ENCODE peak calls at places on chromosomes 4 and X, in ten cellular contexts. W, Z, O, N, G, C, D, H, Y and A are unnamed samples.
A peak's percentile ranks its signal among the peaks of the same experiment; 100 is the strongest.

GRCh38 chrX:104351173-104351769 is 96.5 kb upstream of the ESX1 start:
- DNase-seq in C (no peak), Z (no peak), G (peak; percentile 61), O (no peak), Y (peak; percentile 61), W (no peak), N (no peak), H (peak; percentile 59), D (no peak), A (no peak)

GRCh38 chrX:154082396-154083133 is 15.0 kb downstream of the MECP2 start:
- DNase-seq in W (no peak), D (no peak), O (no peak), H (peak; percentile 47), G (peak; percentile 77), Z (no peak), Y (peak; percentile 30), N (no peak), C (no peak), A (no peak)

GRCh38 chrX:153423652-153424051 is 12.4 kb downstream of the ZFP92 start:
- DNase-seq in D (peak; percentile 55), C (no peak), W (no peak), Y (no peak), O (no peak), Z (no peak), N (no peak), G (peak; percentile 14), H (no peak), A (no peak)

GRCh38 chr4:4289055-4289454 is 899 bp downstream of the LYAR start:
- DNase-seq in G (no peak), Y (no peak), C (no peak), W (no peak), N (no peak), Z (no peak), H (no peak), D (no peak), O (no peak), A (no peak)

GRCh38 chr4:99180367-99181169 is 36.5 kb upstream of the ADH4 start:
- DNase-seq in G (peak; percentile 87), D (no peak), C (peak; percentile 20), Z (no peak), O (no peak), N (no peak), W (no peak), Y (no peak), H (peak; percentile 63), A (no peak)

GRCh38 chr4:101697266-101697665 is 93.3 kb upstream of the BANK1 start:
- DNase-seq in D (no peak), N (no peak), H (no peak), O (no peak), C (no peak), Y (no peak), Z (no peak), W (no peak), G (no peak), A (no peak)

GRCh38 chrX:71253253-71254091 is 468 bp downstream of the ZMYM3 start:
- DNase-seq in N (no peak), C (peak; percentile 53), Z (peak; percentile 83), O (peak; percentile 60), D (no peak), G (peak; percentile 30), W (peak; percentile 68), Y (peak; percentile 29), H (peak; percentile 14), A (peak; percentile 34)

GRCh38 chr4:163863082-163863481 is 368.6 kb downstream of the TMA16 start:
- DNase-seq in O (no peak), G (no peak), W (no peak), D (no peak), Y (no peak), C (no peak), H (no peak), N (no peak), Z (no peak), A (no peak)

GRCh38 chr4:168674869-168675268 is 178.0 kb downstream of the PALLD start:
- DNase-seq in W (no peak), Y (peak; percentile 81), C (no peak), O (no peak), G (no peak), H (peak; percentile 12), Z (no peak), N (no peak), D (no peak), A (no peak)

GRCh38 chr4:168679397-168680176 is 182.7 kb downstream of the PALLD start:
- DNase-seq in W (no peak), N (no peak), G (no peak), H (peak; percentile 40), C (no peak), Y (peak; percentile 81), Z (no peak), D (no peak), O (no peak), A (no peak)

GRCh38 chr4:168678751-168679366 is 182.0 kb downstream of the PALLD start:
- DNase-seq in G (no peak), O (no peak), W (no peak), N (no peak), Z (no peak), C (no peak), D (no peak), Y (no peak), H (no peak), A (no peak)

GRCh38 chr4:168677879-168678278 is 181.0 kb downstream of the PALLD start:
- DNase-seq in Z (no peak), C (no peak), H (no peak), Y (no peak), D (no peak), N (no peak), G (no peak), W (no peak), O (no peak), A (no peak)

DNA sequence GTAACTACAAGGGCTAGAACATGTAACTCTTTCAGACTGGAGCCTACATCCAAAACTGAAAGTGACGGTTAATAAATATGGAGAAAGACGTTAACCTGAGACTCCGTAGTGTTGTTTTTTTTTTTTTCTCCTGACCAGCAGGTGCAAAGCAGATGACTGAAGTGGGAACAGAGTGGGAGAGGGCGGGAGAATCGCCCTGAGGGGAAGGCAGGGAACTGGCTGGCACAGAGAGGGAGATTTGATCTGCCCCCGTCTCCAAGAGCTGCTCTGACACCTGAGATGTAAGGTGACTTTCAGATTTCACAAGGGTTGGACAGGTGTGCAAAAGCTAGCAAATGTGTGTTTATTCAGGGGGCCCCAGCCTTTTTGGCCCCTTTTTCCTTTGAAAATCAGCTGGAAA is 180.2 kb downstream of the PALLD start:
- DNase-seq in D (no peak), W (no peak), H (no peak), G (no peak), O (no peak), C (no peak), Z (no peak), N (no peak), Y (no peak), A (no peak)
- H3K27ac ChIP-seq in D (no peak overlapping the region), W (no peak overlapping the region), H (no peak overlapping the region), G (no peak overlapping the region), O (no peak overlapping the region), C (no peak overlapping the region), Z (no peak overlapping the region), N (no peak overlapping the region), Y (peak overlapping the region; percentile 87), A (no peak overlapping the region)

GRCh38 chr4:174281182-174281737 is 2.2 kb downstream of the FBXO8 start:
- DNase-seq in Y (no peak), H (no peak), Z (no peak), D (no peak), N (no peak), O (no peak), G (no peak), W (no peak), C (no peak), A (no peak)

GRCh38 chr4:174278467-174278866 is 5.0 kb downstream of the FBXO8 start:
- DNase-seq in Z (no peak), H (no peak), G (no peak), D (no peak), W (no peak), O (no peak), C (no peak), N (no peak), Y (no peak), A (no peak)

GRCh38 chr4:174282836-174283506 is 496 bp downstream of the FBXO8 start:
- DNase-seq in G (peak; percentile 96), Y (peak; percentile 94), C (peak; percentile 71), O (peak; percentile 89), W (peak; percentile 92), N (peak; percentile 86), H (peak; percentile 94), Z (peak; percentile 88), D (peak; percentile 86), A (peak; percentile 85)

GRCh38 chr4:174277433-174277832 is 6.0 kb downstream of the FBXO8 start:
- DNase-seq in Y (no peak), C (no peak), W (no peak), O (no peak), Z (no peak), N (no peak), H (no peak), D (no peak), G (no peak), A (no peak)

GRCh38 chr4:174279433-174279832 is 4.0 kb downstream of the FBXO8 start:
- DNase-seq in H (no peak), D (no peak), Y (no peak), C (no peak), G (no peak), N (no peak), W (no peak), Z (no peak), O (no peak), A (no peak)
- H3K4me3 ChIP-seq in H (no peak overlapping the region), D (no peak overlapping the region), Y (no peak overlapping the region), C (no peak overlapping the region), G (no peak overlapping the region), N (no peak overlapping the region), W (no peak overlapping the region), Z (no peak overlapping the region), O (no peak overlapping the region), A (no peak overlapping the region)

DNA sequence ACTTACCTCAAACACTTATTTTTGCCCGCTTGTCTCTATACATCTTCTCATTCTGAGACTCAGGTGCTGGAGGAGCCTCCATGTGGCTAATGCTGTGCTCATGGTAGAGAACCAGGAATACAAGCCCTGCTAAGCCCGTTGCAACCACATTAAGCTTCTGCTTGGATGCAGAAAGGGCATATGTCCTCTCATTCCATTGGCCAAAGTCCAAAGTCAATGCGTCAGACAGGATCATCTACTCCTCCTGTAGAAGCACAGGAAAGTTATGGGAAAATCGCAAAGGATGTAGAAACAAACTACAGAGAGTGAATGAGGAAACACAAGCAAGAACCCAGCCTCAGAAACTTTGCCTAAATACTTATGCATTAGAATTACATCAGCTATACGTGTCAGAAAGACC is 124.5 kb upstream of the AGA start:
- DNase-seq in D (no peak), Y (no peak), O (no peak), N (no peak), C (no peak), G (no peak), W (no peak), Z (no peak), H (no peak), A (no peak)
- H3K27ac ChIP-seq in D (no peak overlapping the region), Y (no peak overlapping the region), O (no peak overlapping the region), N (no peak overlapping the region), C (no peak overlapping the region), G (no peak overlapping the region), W (no peak overlapping the region), Z (no peak overlapping the region), H (no peak overlapping the region), A (no peak overlapping the region)

DNA sequence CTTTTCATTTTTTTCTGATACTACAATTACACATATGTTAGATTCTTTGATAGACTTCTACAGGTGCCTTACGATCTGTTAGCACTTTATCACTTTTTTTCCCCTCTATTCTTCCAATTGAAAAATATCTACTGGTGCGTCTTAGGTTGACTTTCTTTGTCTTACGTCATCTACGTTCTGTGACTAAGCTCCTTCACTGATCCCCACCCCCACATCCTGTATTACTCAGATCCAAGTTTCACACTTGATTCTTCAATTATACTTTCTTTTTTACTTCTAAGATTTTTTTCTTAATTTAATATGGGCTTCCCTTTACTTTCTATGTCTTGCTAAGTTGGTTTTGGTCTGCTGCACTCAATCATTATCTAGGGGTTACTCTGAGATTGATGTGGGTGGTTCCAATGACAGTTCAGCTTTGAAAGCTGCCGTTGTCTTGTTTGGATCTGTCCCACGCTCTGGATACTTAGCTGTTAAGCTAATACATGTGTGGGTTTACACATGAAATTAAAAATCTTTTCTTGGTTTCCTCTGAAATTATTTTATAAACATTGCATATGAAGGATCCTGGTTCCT is 1321.1 kb downstream of the RAPGEF2 start:
- DNase-seq in Z (no peak), O (no peak), W (no peak), N (no peak), D (no peak), Y (peak; percentile 9), C (no peak), H (peak; percentile 72), G (peak; percentile 1), A (no peak)
- H3K4me3 ChIP-seq in Z (no peak overlapping the region), O (no peak overlapping the region), W (no peak overlapping the region), N (no peak overlapping the region), D (no peak overlapping the region), Y (no peak overlapping the region), C (no peak overlapping the region), H (peak overlapping the region; percentile 43), G (no peak overlapping the region), A (no peak overlapping the region)